ENCODE peak calls at places on chromosome 22, in nine cellular contexts. N, S, B, Q, J, Z, G, T and R are unnamed samples.

GRCh38 chr22:29340566-29340965 is 25.1 kb upstream of the RASL10A start:
- DNase-seq in N (no peak), B (no peak), Q (no peak), S (no peak), Z (no peak), T (no peak), J (no peak), G (no peak), R (no peak)

GRCh38 chr22:26079009-26079408 is 90.3 kb upstream of the SEZ6L start:
- DNase-seq in N (no peak), G (no peak), J (no peak), T (no peak), Q (no peak), B (no peak), Z (no peak), S (no peak), R (no peak)

GRCh38 chr22:44100411-44100810 is 76.3 kb downstream of the PARVB start:
- DNase-seq in S (no peak), B (no peak), Z (no peak), N (peak), T (no peak), G (no peak), J (no peak), Q (no peak), R (no peak)

GRCh38 chr22:40904101-40904500 is 42.2 kb upstream of the DNAJB7 start:
- DNase-seq in N (no peak), S (no peak), Q (no peak), T (no peak), G (no peak), Z (no peak), J (no peak), B (no peak), R (no peak)

GRCh38 chr22:38176170-38176741 is 5.4 kb downstream of the PLA2G6 start:
- DNase-seq in G (peak), J (peak), T (peak), S (peak), Z (peak), B (peak), N (peak), Q (peak), R (peak)

GRCh38 chr22:41862160-41862529 is 29.2 kb downstream of the SREBF2 start:
- DNase-seq in T (no peak), G (no peak), B (peak), N (no peak), Z (no peak), S (no peak), Q (peak), J (no peak), R (peak)

GRCh38 chr22:24429411-24430365 is 2.3 kb downstream of the ADORA2A start:
- DNase-seq in S (peak), N (peak), G (peak), B (no peak), Z (no peak), J (no peak), T (peak), Q (peak), R (peak)

GRCh38 chr22:29946220-29946619 is 63.2 kb downstream of the MTMR3 start:
- DNase-seq in G (no peak), Q (no peak), N (no peak), S (no peak), Z (no peak), J (no peak), T (no peak), B (no peak), R (no peak)

GRCh38 chr22:30305519-30305905 is 16.2 kb upstream of the CASTOR1 start:
- DNase-seq in Z (no peak), G (peak), T (peak), Q (no peak), B (peak), N (peak), J (no peak), S (peak), R (peak)

GRCh38 chr22:41828516-41828915 is 4.4 kb upstream of the SREBF2 start:
- DNase-seq in J (no peak), G (no peak), N (no peak), Z (no peak), B (no peak), T (no peak), Q (no peak), S (no peak), R (no peak)

GRCh38 chr22:37288521-37288920 is 6.2 kb downstream of the CYTH4 start:
- DNase-seq in N (peak), Z (no peak), T (no peak), S (no peak), Q (no peak), G (no peak), B (no peak), J (no peak), R (no peak)

GRCh38 chr22:37634505-37635002 is 4.9 kb upstream of the SH3BP1 start:
- DNase-seq in J (no peak), S (no peak), Q (no peak), B (no peak), Z (no peak), N (peak), T (no peak), G (peak), R (peak)

GRCh38 chr22:38269466-38269865 is 3.3 kb downstream of the TMEM184B start:
- DNase-seq in S (no peak), T (no peak), B (no peak), J (no peak), N (no peak), Z (no peak), G (no peak), Q (no peak), R (no peak)

GRCh38 chr22:45503071-45503815 is 560 bp downstream of the FBLN1 start:
- DNase-seq in S (no peak), G (no peak), J (no peak), B (no peak), Z (no peak), Q (no peak), N (no peak), T (no peak), R (no peak)

GRCh38 chr22:27518583-27519437 is 282.7 kb downstream of the MN1 start:
- DNase-seq in Q (no peak), T (no peak), S (no peak), G (no peak), J (no peak), N (no peak), B (no peak), Z (no peak), R (no peak)

GRCh38 chr22:25564979-25565677 is 653 bp downstream of the GRK3 start:
- DNase-seq in B (no peak), Z (no peak), N (peak), G (peak), J (no peak), S (peak), Q (no peak), T (peak), R (peak)

GRCh38 chr22:38080847-38081635 is 2.9 kb downstream of the SLC16A8 start:
- DNase-seq in B (peak), S (no peak), Q (no peak), G (no peak), Z (no peak), N (peak), T (peak), J (no peak), R (peak)

GRCh38 chr22:31707519-31707918 is 42.4 kb downstream of the PRR14L start:
- DNase-seq in S (no peak), T (no peak), J (no peak), Q (no peak), B (no peak), Z (no peak), G (no peak), N (no peak), R (no peak)

GRCh38 chr22:45112136-45112879 is 51.4 kb upstream of the NUP50 start:
- DNase-seq in J (peak), N (no peak), Z (no peak), B (peak), S (peak), Q (peak), T (no peak), G (no peak), R (no peak)

GRCh38 chr22:41880653-41881052 is 34.2 kb downstream of the SHISA8 start:
- DNase-seq in B (no peak), J (no peak), S (no peak), N (peak), T (no peak), G (no peak), Q (no peak), Z (no peak), R (no peak)

GRCh38 chr22:48820481-48821345 is 1007.0 kb downstream of the BRD1 start:
- DNase-seq in B (no peak), Q (no peak), S (peak), T (no peak), G (peak), N (peak), Z (peak), J (no peak), R (no peak)

GRCh38 chr22:29256606-29257325 is 11.0 kb downstream of the RHBDD3 start:
- DNase-seq in G (no peak), J (no peak), Q (no peak), S (no peak), T (no peak), Z (no peak), N (no peak), B (no peak), R (no peak)

GRCh38 chr22:48753752-48754517 is 1073.7 kb downstream of the BRD1 start:
- DNase-seq in T (no peak), G (no peak), B (no peak), Q (no peak), Z (peak), J (no peak), N (no peak), S (no peak), R (no peak)

GRCh38 chr22:34976474-34976873 is 89.5 kb upstream of the ISX start:
- DNase-seq in J (no peak), N (no peak), S (no peak), Q (no peak), Z (no peak), G (no peak), B (no peak), T (no peak), R (peak)

GRCh38 chr22:27089303-27089702 is 431.9 kb downstream of the MIAT start:
- DNase-seq in N (no peak), T (no peak), J (no peak), Z (no peak), G (no peak), B (no peak), Q (no peak), S (no peak), R (no peak)

GRCh38 chr22:44091751-44092150 is 67.6 kb downstream of the PARVB start:
- DNase-seq in G (no peak), N (no peak), Q (no peak), T (no peak), J (no peak), S (no peak), Z (no peak), B (no peak), R (no peak)

GRCh38 chr22:38881464-38881871 is 9.5 kb upstream of the CBX6 start:
- DNase-seq in J (peak), Q (peak), N (no peak), S (no peak), G (no peak), B (peak), T (no peak), Z (peak), R (no peak)

GRCh38 chr22:45476814-45477213 is 25.9 kb upstream of the FBLN1 start:
- DNase-seq in J (no peak), B (peak), N (no peak), Q (no peak), S (no peak), Z (no peak), G (no peak), T (no peak), R (no peak)

GRCh38 chr22:33659423-33659822 is 260.9 kb downstream of the LARGE1 start:
- DNase-seq in B (peak), Z (no peak), T (no peak), G (no peak), N (no peak), J (no peak), S (no peak), Q (no peak), R (no peak)

GRCh38 chr22:29904020-29904419 is 21.0 kb downstream of the MTMR3 start:
- DNase-seq in S (no peak), N (no peak), J (no peak), Z (no peak), T (no peak), G (no peak), B (no peak), Q (no peak), R (no peak)

GRCh38 chr22:42282252-42282942 is 11.9 kb upstream of the TCF20 start:
- DNase-seq in J (no peak), Q (no peak), N (peak), B (no peak), T (no peak), G (no peak), S (peak), Z (no peak), R (no peak)

GRCh38 chr22:30615543-30615954 is 8.6 kb downstream of the TCN2 start:
- DNase-seq in J (no peak), Z (no peak), T (no peak), G (no peak), N (no peak), Q (no peak), S (no peak), B (no peak), R (no peak)

GRCh38 chr22:40024201-40025061 is 29.7 kb downstream of the FAM83F start:
- DNase-seq in G (no peak), Z (no peak), N (peak), Q (peak), T (peak), J (no peak), B (peak), S (peak), R (peak)

GRCh38 chr22:37370306-37370979 is 56.8 kb downstream of the ELFN2 start:
- DNase-seq in S (peak), Z (peak), G (no peak), Q (no peak), B (no peak), T (peak), N (peak), J (no peak), R (no peak)

GRCh38 chr22:27358096-27358870 is 443.3 kb downstream of the MN1 start:
- DNase-seq in S (no peak), T (no peak), J (no peak), Q (no peak), B (no peak), N (no peak), G (no peak), Z (no peak), R (no peak)

GRCh38 chr22:48742556-48743343 is 1084.9 kb downstream of the BRD1 start:
- DNase-seq in N (peak), J (no peak), Z (peak), G (no peak), Q (no peak), S (no peak), T (no peak), B (no peak), R (no peak)

GRCh38 chr22:37661160-37661924 is 2.8 kb downstream of the PDXP start:
- DNase-seq in Q (peak), J (no peak), G (no peak), T (no peak), B (peak), N (no peak), Z (no peak), S (no peak), R (peak)

GRCh38 chr22:36702832-36703210 is 731 bp downstream of the CACNG2 start:
- DNase-seq in N (no peak), Q (no peak), J (no peak), B (no peak), Z (no peak), G (no peak), S (no peak), T (no peak), R (no peak)

DNA sequence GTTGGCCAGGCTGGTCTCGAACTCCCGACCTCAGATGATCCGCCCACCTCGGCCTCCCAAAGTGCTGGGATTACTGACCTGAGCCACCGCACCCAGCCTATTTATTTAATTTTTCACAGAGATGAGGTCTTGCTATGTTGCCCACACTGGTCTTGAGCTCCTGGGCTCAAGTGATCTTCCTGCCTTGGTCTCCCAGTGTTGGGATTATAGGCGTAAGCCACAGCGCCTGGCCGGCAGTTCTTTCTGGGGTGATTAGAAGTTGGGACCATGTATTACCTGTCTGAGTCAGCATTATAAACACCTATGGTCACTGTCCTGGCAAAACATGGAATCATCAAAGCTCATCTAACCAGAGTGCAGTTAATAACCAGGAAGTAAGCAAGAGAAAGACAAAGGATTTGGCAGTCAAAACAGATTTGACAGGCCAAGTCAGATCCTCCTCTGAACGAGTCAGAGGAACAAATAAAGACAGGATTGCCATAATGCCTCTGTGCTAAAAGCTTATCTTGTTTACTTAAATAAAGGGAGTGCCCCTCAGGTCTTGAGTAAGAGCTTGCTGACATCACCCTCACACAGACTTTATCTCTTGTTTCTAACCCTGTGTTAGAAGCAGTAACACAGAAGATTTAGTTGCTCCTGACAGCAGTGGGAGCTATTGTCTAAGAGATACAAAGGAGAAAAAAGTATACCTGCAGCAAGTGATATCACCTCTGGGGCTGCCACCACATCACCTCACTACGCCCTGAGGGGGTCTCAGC is 3.7 kb downstream of the SERPIND1 start:
- DNase-seq in T (no peak), J (peak), B (peak), G (no peak), S (no peak), Q (peak), Z (no peak), N (no peak), R (no peak)
- TF ChIP-seq CTCF in T (no peak), J (no peak), B (no peak), G (no peak), S (no peak), Q (no peak), Z (no peak), N (no peak), R (no peak)

DNA sequence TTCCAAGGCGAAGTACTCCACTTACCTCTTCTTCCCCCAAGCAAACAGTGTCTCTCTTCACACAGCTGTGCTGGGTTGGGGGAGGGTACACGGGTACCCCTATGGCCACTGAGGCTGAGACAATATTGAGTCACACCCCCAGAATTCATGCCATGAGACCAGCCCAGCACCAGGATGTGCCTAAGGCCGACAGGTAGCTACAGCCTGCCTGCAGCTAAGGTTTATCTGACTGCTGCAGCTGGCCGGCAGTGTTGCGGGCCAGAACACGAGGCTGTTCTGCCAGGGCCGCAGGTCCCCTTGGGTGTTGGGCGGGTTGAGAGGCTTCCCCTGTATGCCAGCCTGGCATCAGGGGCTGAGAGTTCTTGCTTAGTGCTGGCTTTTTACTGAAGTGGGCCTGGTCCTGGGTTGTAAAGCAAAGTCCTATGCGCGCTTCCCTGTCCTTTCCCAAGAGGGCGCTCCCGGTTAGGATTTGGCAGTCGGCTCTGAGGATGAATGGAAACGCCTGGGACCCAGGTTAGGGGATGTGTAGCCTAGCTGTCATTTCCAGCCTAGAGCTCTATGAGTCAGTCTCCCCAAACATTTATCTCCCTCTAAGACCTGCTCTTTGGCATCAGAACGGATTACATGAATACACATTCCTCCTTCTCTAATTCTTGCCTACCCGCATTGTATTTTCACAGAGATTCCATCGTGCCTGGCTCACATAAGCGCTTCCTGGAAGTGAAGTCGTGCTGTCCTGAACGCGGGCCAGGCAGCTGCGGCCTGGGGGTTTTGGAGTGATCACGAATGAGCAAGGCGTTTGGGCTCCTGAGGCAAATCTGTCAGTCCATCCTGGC is 7.1 kb downstream of the USP18 start:
- DNase-seq in Z (peak), T (peak), S (peak), J (peak), B (peak), G (no peak), N (peak), Q (peak), R (peak)
- TF ChIP-seq CTCF in Z (peak), T (peak), S (peak), J (peak), B (peak), G (peak), N (peak), Q (peak), R (peak)

GRCh38 chr22:46845281-46846153 is 83.1 kb downstream of the TBC1D22A start:
- DNase-seq in Z (peak), B (peak), N (no peak), S (no peak), G (no peak), J (no peak), Q (peak), T (no peak), R (no peak)
- TF ChIP-seq CTCF in Z (no peak), B (peak), N (no peak), S (peak), G (no peak), J (peak), Q (peak), T (peak), R (no peak)

GRCh38 chr22:50246242-50247175 is 1.7 kb upstream of the TUBGCP6 start:
- DNase-seq in G (no peak), N (no peak), Z (no peak), S (no peak), J (no peak), T (no peak), B (no peak), Q (no peak), R (no peak)
- TF ChIP-seq CTCF in G (no peak), N (no peak), Z (no peak), S (no peak), J (no peak), T (no peak), B (no peak), Q (no peak), R (peak)

DNA sequence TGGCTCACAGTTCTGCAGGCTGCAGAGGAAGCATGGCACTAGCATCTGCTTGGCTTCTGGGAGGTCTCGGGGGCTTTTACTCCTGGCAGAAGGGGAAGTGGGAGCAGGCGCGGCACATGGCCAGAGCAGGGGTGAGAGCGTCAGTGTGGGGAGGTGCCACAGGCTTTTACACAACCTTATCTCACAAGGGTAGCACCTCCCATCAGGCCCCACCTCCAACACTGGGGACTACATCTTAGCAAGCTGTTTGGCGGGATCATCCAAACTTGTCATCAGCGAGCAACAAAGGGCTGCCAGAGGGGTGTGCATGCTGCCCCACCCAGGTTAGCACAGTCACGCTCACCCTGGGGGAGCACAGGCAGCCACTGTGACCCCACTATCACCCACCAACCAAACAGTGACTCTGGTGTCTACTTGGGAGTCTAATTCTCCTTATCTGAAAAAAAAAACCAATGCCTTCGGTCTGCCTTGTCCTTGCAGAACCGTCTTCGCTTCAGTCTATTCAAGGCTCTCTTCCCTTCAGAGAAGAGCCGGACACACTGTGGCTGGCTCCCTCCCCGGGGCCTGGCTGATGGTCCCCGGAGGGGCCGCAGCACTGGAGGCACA is 19.0 kb upstream of the YPEL1 start:
- DNase-seq in N (peak), J (no peak), T (peak), G (no peak), Z (no peak), Q (peak), S (no peak), B (peak), R (no peak)
- TF ChIP-seq CTCF in N (no peak), J (no peak), T (no peak), G (no peak), Z (no peak), Q (no peak), S (no peak), B (no peak), R (no peak)

GRCh38 chr22:19555651-19556050 is 31.4 kb upstream of the CLDN5 start:
- DNase-seq in Q (no peak), T (no peak), B (no peak), J (no peak), Z (no peak), G (no peak), N (peak), S (no peak), R (no peak)

GRCh38 chr22:19556963-19557545 is 32.8 kb upstream of the CLDN5 start:
- DNase-seq in G (no peak), Z (no peak), Q (no peak), J (no peak), N (no peak), S (no peak), B (no peak), T (no peak), R (no peak)

GRCh38 chr22:19553201-19553600 is 29.0 kb upstream of the CLDN5 start:
- DNase-seq in G (no peak), T (no peak), J (no peak), S (no peak), B (no peak), Q (no peak), Z (no peak), N (no peak), R (no peak)

GRCh38 chr22:19559324-19559811 is 35.2 kb upstream of the CLDN5 start:
- DNase-seq in N (no peak), Z (no peak), T (no peak), G (no peak), B (no peak), Q (no peak), S (no peak), J (no peak), R (no peak)

GRCh38 chr22:19554834-19555404 is 30.7 kb upstream of the CLDN5 start:
- DNase-seq in G (no peak), Z (no peak), J (no peak), S (no peak), N (no peak), Q (no peak), T (no peak), B (peak), R (no peak)
- TF ChIP-seq CTCF in G (no peak), Z (no peak), J (peak), S (peak), N (no peak), Q (peak), T (no peak), B (no peak), R (no peak)